ENCODE peak calls at places on chromosomes 3 and 15, in eight cellular contexts. F, T, O, Q, X, I, C and J are unnamed samples.

GRCh38 chr15:60374628-60375081 is 23.1 kb downstream of the ANXA2 start:
- DNase-seq in T (peak), X (peak), F (peak), I (peak), Q (peak), O (peak), C (peak), J (peak)

GRCh38 chr3:71977525-71977924 is 192.6 kb upstream of the PROK2 start:
- DNase-seq in Q (no peak), F (no peak), X (no peak), O (no peak), I (no peak), T (no peak), C (no peak), J (no peak)

GRCh38 chr3:66256806-66257205 is 36.0 kb downstream of the SLC25A26 start:
- DNase-seq in Q (no peak), T (no peak), C (no peak), F (no peak), O (no peak), X (no peak), I (no peak), J (no peak)

GRCh38 chr3:39372831-39373230 is 10.3 kb upstream of the SLC25A38 start:
- DNase-seq in C (no peak), I (no peak), T (no peak), O (no peak), X (no peak), Q (no peak), F (no peak), J (no peak)

GRCh38 chr3:46276497-46277099 is 34.3 kb downstream of the CCR3 start:
- DNase-seq in C (no peak), Q (peak), O (no peak), I (peak), F (peak), X (peak), T (no peak), J (peak)

GRCh38 chr15:36965561-36966342 is 134.6 kb downstream of the MEIS2 start:
- DNase-seq in C (no peak), Q (no peak), X (no peak), I (peak), O (no peak), T (no peak), F (no peak), J (no peak)

GRCh38 chr3:14487821-14488220 is 52.3 kb downstream of the GRIP2 start:
- DNase-seq in T (peak), X (no peak), F (no peak), I (no peak), Q (no peak), O (no peak), C (no peak), J (no peak)

GRCh38 chr15:63038926-63039673 is 3.4 kb upstream of the TPM1 start:
- DNase-seq in T (peak), I (peak), F (no peak), X (peak), O (no peak), Q (no peak), C (no peak), J (no peak)

GRCh38 chr15:62068071-62068786 is 1.5 kb downstream of the C2CD4A start:
- DNase-seq in T (no peak), F (no peak), I (peak), O (no peak), X (no peak), Q (peak), C (no peak), J (peak)

GRCh38 chr15:83365370-83365938 is 81.0 kb upstream of the BNC1 start:
- DNase-seq in F (peak), Q (peak), T (peak), I (peak), O (no peak), X (peak), C (peak), J (no peak)